ENCODE peak calls at places on chromosomes 16 and 17, in four cellular contexts. One of them, this sample, is unnamed.

GRCh38 chr16:3587547-3588110 is 10.4 kb upstream of the NLRC3 start:
- DNase-seq in GM20000: peak; percentile 73
- DNase-seq in T-helper 2 cell: no peak
- DNase-seq in stimulated activated effector memory CD8-positive, alpha-beta T cell treated with anti-CD3 and anti-CD28 coated beads, Interleukin-12 subunit alpha, Interleukin-12 subunit beta, amount 100 ng/mL, for 72 hours: no peak
- DNase-seq in this sample: no peak

GRCh38 chr17:1055751-1056645 is 59.1 kb downstream of the TIMM22 start:
- DNase-seq in GM20000: peak; percentile 78
- DNase-seq in T-helper 2 cell: no peak
- DNase-seq in stimulated activated effector memory CD8-positive, alpha-beta T cell treated with anti-CD3 and anti-CD28 coated beads, Interleukin-12 subunit alpha, Interleukin-12 subunit beta, amount 100 ng/mL, for 72 hours: peak; percentile 21
- DNase-seq in this sample: peak; percentile 66

GRCh38 chr16:47734987-47735594 is 274.0 kb downstream of the PHKB start:
- DNase-seq in GM20000: no peak
- DNase-seq in T-helper 2 cell: no peak
- DNase-seq in stimulated activated effector memory CD8-positive, alpha-beta T cell treated with anti-CD3 and anti-CD28 coated beads, Interleukin-12 subunit alpha, Interleukin-12 subunit beta, amount 100 ng/mL, for 72 hours: no peak
- DNase-seq in this sample: no peak

GRCh38 chr17:81391964-81392908 is 3.0 kb upstream of the BAHCC1 start:
- DNase-seq in GM20000: no peak
- DNase-seq in T-helper 2 cell: no peak
- DNase-seq in stimulated activated effector memory CD8-positive, alpha-beta T cell treated with anti-CD3 and anti-CD28 coated beads, Interleukin-12 subunit alpha, Interleukin-12 subunit beta, amount 100 ng/mL, for 72 hours: no peak
- DNase-seq in this sample: no peak

GRCh38 chr17:64780096-64781012 is 118.2 kb upstream of the SMURF2 start:
- DNase-seq in GM20000: peak; percentile 75
- DNase-seq in T-helper 2 cell: peak; percentile 64
- DNase-seq in stimulated activated effector memory CD8-positive, alpha-beta T cell treated with anti-CD3 and anti-CD28 coated beads, Interleukin-12 subunit alpha, Interleukin-12 subunit beta, amount 100 ng/mL, for 72 hours: peak; percentile 69
- DNase-seq in this sample: peak; percentile 72

GRCh38 chr16:70250748-70251650 is 741 bp downstream of the EXOSC6 start:
- DNase-seq in GM20000: peak; percentile 83
- DNase-seq in T-helper 2 cell: no peak
- DNase-seq in stimulated activated effector memory CD8-positive, alpha-beta T cell treated with anti-CD3 and anti-CD28 coated beads, Interleukin-12 subunit alpha, Interleukin-12 subunit beta, amount 100 ng/mL, for 72 hours: peak; percentile 22
- DNase-seq in this sample: peak; percentile 51

GRCh38 chr16:12002447-12003006 is 26.0 kb downstream of the SNX29 start:
- DNase-seq in GM20000: no peak
- DNase-seq in T-helper 2 cell: no peak
- DNase-seq in stimulated activated effector memory CD8-positive, alpha-beta T cell treated with anti-CD3 and anti-CD28 coated beads, Interleukin-12 subunit alpha, Interleukin-12 subunit beta, amount 100 ng/mL, for 72 hours: no peak
- DNase-seq in this sample: no peak

GRCh38 chr17:73211745-73212144 is 18.9 kb downstream of the COG1 start:
- DNase-seq in GM20000: no peak
- DNase-seq in T-helper 2 cell: peak; percentile 56
- DNase-seq in stimulated activated effector memory CD8-positive, alpha-beta T cell treated with anti-CD3 and anti-CD28 coated beads, Interleukin-12 subunit alpha, Interleukin-12 subunit beta, amount 100 ng/mL, for 72 hours: peak; percentile 35
- DNase-seq in this sample: no peak

GRCh38 chr16:87160218-87160617 is 157.0 kb downstream of the C16orf95 start:
- DNase-seq in GM20000: no peak
- DNase-seq in T-helper 2 cell: no peak
- DNase-seq in stimulated activated effector memory CD8-positive, alpha-beta T cell treated with anti-CD3 and anti-CD28 coated beads, Interleukin-12 subunit alpha, Interleukin-12 subunit beta, amount 100 ng/mL, for 72 hours: no peak
- DNase-seq in this sample: no peak

GRCh38 chr17:78409191-78409621 is 30.8 kb downstream of the PGS1 start:
- DNase-seq in GM20000: no peak
- DNase-seq in T-helper 2 cell: no peak
- DNase-seq in stimulated activated effector memory CD8-positive, alpha-beta T cell treated with anti-CD3 and anti-CD28 coated beads, Interleukin-12 subunit alpha, Interleukin-12 subunit beta, amount 100 ng/mL, for 72 hours: no peak
- DNase-seq in this sample: no peak

GRCh38 chr17:29563816-29564215 is 3.0 kb downstream of the ABHD15 start:
- DNase-seq in GM20000: no peak
- DNase-seq in T-helper 2 cell: peak; percentile 47
- DNase-seq in stimulated activated effector memory CD8-positive, alpha-beta T cell treated with anti-CD3 and anti-CD28 coated beads, Interleukin-12 subunit alpha, Interleukin-12 subunit beta, amount 100 ng/mL, for 72 hours: no peak
- DNase-seq in this sample: no peak

GRCh38 chr17:57236686-57237299 is 19.5 kb upstream of the MSI2 start:
- DNase-seq in GM20000: no peak
- DNase-seq in T-helper 2 cell: no peak
- DNase-seq in stimulated activated effector memory CD8-positive, alpha-beta T cell treated with anti-CD3 and anti-CD28 coated beads, Interleukin-12 subunit alpha, Interleukin-12 subunit beta, amount 100 ng/mL, for 72 hours: no peak
- DNase-seq in this sample: no peak

This sample was measured in GM12892.